ENCODE peak calls at places on chromosome 3, in ten cellular contexts. J is activated CD4-positive, alpha-beta T cell treated with anti-CD3 and anti-CD28 coated beads, Interleukin-2, amount 10 ng/mL, durations not matched to agents 7 days and 5 days; C is effector memory CD8-positive, alpha-beta T cell; H is H7; N is NCI-H1105 treated with DMSO at 0.1 percent for 48 hours; M is amniotic stem cell; L is stimulated activated CD4-positive, alpha-beta T cell treated with anti-CD3 and anti-CD28 coated beads, Interleukin-2, amount 100 ng/mL, for 24 hours; D is AML-193; A is AG09309; G is retinal pigment epithelial cell. X is an unnamed sample.

GRCh38 chr3:46721009-46721408 is 3.3 kb upstream of the PRSS50 start:
- DNase-seq in C (no peak), N (no peak), M (no peak), L (no peak), D (no peak), A (no peak), G (no peak), J (no peak), H (no peak), X (no peak)

GRCh38 chr3:29385056-29385455 is 104.2 kb downstream of the RBMS3 start:
- DNase-seq in J (no peak), D (no peak), C (no peak), M (no peak), A (peak; percentile 52), H (no peak), L (no peak), N (no peak), G (peak; percentile 87), X (no peak)

GRCh38 chr3:113769551-113769950 is 22.7 kb downstream of the ATP6V1A start:
- DNase-seq in A (no peak), N (no peak), M (peak; percentile 22), G (no peak), D (no peak), H (no peak), J (no peak), L (no peak), C (no peak), X (no peak)

GRCh38 chr3:98972155-98972554 is 70.7 kb upstream of the DCBLD2 start:
- DNase-seq in C (no peak), A (peak; percentile 91), G (peak; percentile 82), N (no peak), H (no peak), M (peak; percentile 91), L (no peak), D (no peak), J (no peak), X (peak; percentile 86)

GRCh38 chr3:58471025-58471887 is 20.6 kb upstream of the KCTD6 start:
- DNase-seq in M (peak; percentile 35), L (peak; percentile 51), J (peak; percentile 69), C (peak; percentile 41), N (peak; percentile 2), D (peak; percentile 96), A (peak; percentile 74), H (no peak), G (peak; percentile 95), X (peak; percentile 33)

GRCh38 chr3:149612456-149612855 is 45.4 kb downstream of the WWTR1 start:
- DNase-seq in N (no peak), C (no peak), G (no peak), A (no peak), M (no peak), L (no peak), D (no peak), J (no peak), H (no peak), X (no peak)

GRCh38 chr3:42720126-42720525 is 17.5 kb upstream of the HHATL start:
- DNase-seq in M (no peak), D (peak; percentile 71), A (no peak), G (no peak), H (no peak), L (no peak), J (no peak), N (no peak), C (no peak), X (no peak)

GRCh38 chr3:12994357-12994606 is 78.9 kb downstream of the IQSEC1 start:
- DNase-seq in D (no peak), H (peak; percentile 86), L (peak; percentile 49), N (no peak), M (no peak), C (no peak), A (no peak), G (no peak), J (no peak), X (no peak)

GRCh38 chr3:171810278-171811058 is at the start of gene PLD1:
- DNase-seq in C (peak; percentile 36), D (no peak), J (peak; percentile 22), N (peak; percentile 89), G (peak; percentile 71), L (peak; percentile 62), M (no peak), A (no peak), H (peak; percentile 86), X (no peak)

GRCh38 chr3:129051776-129052400 is 8.7 kb upstream of the GP9 start:
- DNase-seq in M (no peak), H (no peak), G (no peak), J (no peak), A (no peak), C (no peak), L (no peak), N (no peak), D (no peak), X (no peak)

GRCh38 chr3:62057339-62058047 is 315.9 kb downstream of the FEZF2 start:
- DNase-seq in A (no peak), H (no peak), M (no peak), N (no peak), G (no peak), L (no peak), C (no peak), D (no peak), J (no peak), X (no peak)

X was measured in AG04450.